ENCODE peak calls at places on chromosome 16, in eight cellular contexts. T, S, R, G, I, C, L and H are unnamed samples. For H3K4me1, the result is how much of the 10 kb centered on the place peaks cover.

GRCh38 chr16:73878616-73879015 is 418.0 kb upstream of the PSMD7 start:
- DNase-seq in T (no peak), S (peak), R (no peak), G (peak), I (no peak), C (no peak), L (peak), H (no peak)

GRCh38 chr16:53056528-53056881 is 1.7 kb downstream of the CHD9 start:
- DNase-seq in T (peak), S (no peak), R (peak), G (peak), I (no peak), C (no peak), L (peak), H (no peak)

GRCh38 chr16:49857423-49858181 is 1.7 kb upstream of the ZNF423 start:
- DNase-seq in T (peak), S (peak), R (peak), G (peak), I (peak), C (peak), L (peak), H (no peak)

GRCh38 chr16:55832425-55832787 is 490 bp downstream of the CES1 start:
- DNase-seq in T (no peak), S (no peak), R (no peak), G (no peak), I (no peak), C (no peak), L (peak), H (no peak)

GRCh38 chr16:11990672-11991390 is 14.3 kb downstream of the SNX29 start:
- DNase-seq in T (no peak), S (no peak), R (no peak), G (no peak), I (no peak), C (no peak), L (no peak), H (no peak)

GRCh38 chr16:23920899-23921298 is 85.1 kb downstream of the PRKCB start:
- DNase-seq in T (no peak), S (no peak), R (no peak), G (no peak), I (no peak), C (no peak), L (no peak), H (no peak)

GRCh38 chr16:19883296-19883951 is 1.2 kb downstream of the GPRC5B start:
- DNase-seq in T (peak), S (peak), R (no peak), G (peak), I (peak), C (peak), L (no peak), H (peak)

GRCh38 chr16:24950275-24950674 is 64.9 kb downstream of the ARHGAP17 start:
- DNase-seq in T (peak), S (no peak), R (no peak), G (no peak), I (no peak), C (no peak), L (no peak), H (peak)

GRCh38 chr16:68287276-68288251 is 23.2 kb downstream of the SLC7A6OS start:
- DNase-seq in T (no peak), S (no peak), R (peak), G (no peak), I (no peak), C (no peak), L (no peak), H (peak)

GRCh38 chr16:62035115-62036092 is 834 bp downstream of the CDH8 start:
- DNase-seq in T (no peak), S (peak), R (no peak), G (no peak), I (no peak), C (peak), L (no peak), H (no peak)

GRCh38 chr16:63749256-63749655 is 1372.6 kb downstream of the CDH11 start:
- DNase-seq in T (no peak), S (no peak), R (no peak), G (no peak), I (no peak), C (no peak), L (no peak), H (no peak)

GRCh38 chr16:14401839-14402115 is 228.3 kb downstream of the PARN start:
- DNase-seq in T (no peak), S (no peak), R (no peak), G (no peak), I (no peak), C (no peak), L (no peak), H (no peak)

GRCh38 chr16:28984619-28985135 is at the start of gene LAT:
- DNase-seq in T (peak), S (no peak), R (no peak), G (no peak), I (peak), C (no peak), L (no peak), H (no peak)

GRCh38 chr16:578870-579405 is 9.2 kb downstream of the PIGQ start:
- DNase-seq in T (peak), S (peak), R (peak), G (peak), I (peak), C (peak), L (peak), H (no peak)

GRCh38 chr16:55349867-55350266 is 25.9 kb downstream of the IRX6 start:
- DNase-seq in T (no peak), S (no peak), R (no peak), G (no peak), I (no peak), C (no peak), L (no peak), H (no peak)

GRCh38 chr16:30184430-30185140 is 1.2 kb downstream of the CORO1A start:
- DNase-seq in T (peak), S (peak), R (peak), G (peak), I (peak), C (peak), L (no peak), H (peak)

GRCh38 chr16:59591480-59591879 is 857.4 kb upstream of the GOT2 start:
- DNase-seq in T (no peak), S (no peak), R (no peak), G (no peak), I (no peak), C (no peak), L (no peak), H (no peak)

GRCh38 chr16:30997000-30997886 is 12.2 kb downstream of the HSD3B7 start:
- DNase-seq in T (peak), S (peak), R (peak), G (peak), I (peak), C (peak), L (peak), H (peak)

GRCh38 chr16:79182618-79183017 is 417.9 kb downstream of the MAF start:
- DNase-seq in T (no peak), S (no peak), R (no peak), G (no peak), I (no peak), C (no peak), L (no peak), H (no peak)

GRCh38 chr16:57866529-57866918 is 64.2 kb upstream of the KIFC3 start:
- DNase-seq in T (no peak), S (no peak), R (no peak), G (no peak), I (no peak), C (no peak), L (no peak), H (no peak)

GRCh38 chr16:82888616-82889015 is 261.8 kb downstream of the CDH13 start:
- DNase-seq in T (no peak), S (no peak), R (no peak), G (no peak), I (no peak), C (no peak), L (no peak), H (no peak)

GRCh38 chr16:11535494-11535893 is 51.2 kb downstream of the LITAF start:
- DNase-seq in T (peak), S (no peak), R (no peak), G (no peak), I (no peak), C (no peak), L (peak), H (no peak)

GRCh38 chr16:49012961-49013726 is 268.5 kb downstream of the CBLN1 start:
- DNase-seq in T (peak), S (peak), R (peak), G (no peak), I (no peak), C (peak), L (no peak), H (no peak)

GRCh38 chr16:70663524-70664324 is 17.4 kb downstream of the IL34 start:
- DNase-seq in T (no peak), S (peak), R (peak), G (no peak), I (no peak), C (no peak), L (no peak), H (peak)

GRCh38 chr16:68800257-68800875 is 43.0 kb upstream of the TANGO6 start:
- DNase-seq in T (peak), S (peak), R (peak), G (peak), I (peak), C (peak), L (peak), H (no peak)

GRCh38 chr16:10981697-10982216 is 37.4 kb downstream of the CLEC16A start:
- DNase-seq in T (no peak), S (peak), R (no peak), G (peak), I (no peak), C (peak), L (peak), H (no peak)

GRCh38 chr16:81337097-81337496 is 22.3 kb downstream of the GAN start:
- DNase-seq in T (no peak), S (no peak), R (no peak), G (no peak), I (no peak), C (no peak), L (no peak), H (no peak)

GRCh38 chr16:22274916-22275315 is 22.3 kb upstream of the POLR3E start:
- DNase-seq in T (no peak), S (no peak), R (no peak), G (no peak), I (no peak), C (no peak), L (no peak), H (no peak)

GRCh38 chr16:82763371-82763770 is 136.6 kb downstream of the CDH13 start:
- DNase-seq in T (no peak), S (no peak), R (no peak), G (no peak), I (no peak), C (no peak), L (no peak), H (no peak)

GRCh38 chr16:359871-360697 is 7.6 kb upstream of the AXIN1 start:
- DNase-seq in T (peak), S (no peak), R (no peak), G (no peak), I (no peak), C (no peak), L (peak), H (no peak)

GRCh38 chr16:53123753-53124152 is 69.0 kb downstream of the CHD9 start:
- DNase-seq in T (no peak), S (no peak), R (no peak), G (no peak), I (no peak), C (no peak), L (no peak), H (no peak)

GRCh38 chr16:28219283-28219682 is 7.5 kb upstream of the XPO6 start:
- DNase-seq in T (no peak), S (no peak), R (no peak), G (no peak), I (no peak), C (no peak), L (no peak), H (no peak)

GRCh38 chr16:48157794-48158193 is 2.0 kb upstream of the ABCC12 start:
- DNase-seq in T (no peak), S (no peak), R (no peak), G (no peak), I (no peak), C (no peak), L (no peak), H (no peak)

GRCh38 chr16:78490847-78491246 is 391.4 kb downstream of the WWOX start:
- DNase-seq in T (no peak), S (no peak), R (no peak), G (no peak), I (no peak), C (no peak), L (no peak), H (no peak)

GRCh38 chr16:52861614-52862022 is 191.1 kb downstream of the CHD9NB start:
- DNase-seq in T (peak), S (peak), R (no peak), G (no peak), I (no peak), C (peak), L (peak), H (no peak)

DNA sequence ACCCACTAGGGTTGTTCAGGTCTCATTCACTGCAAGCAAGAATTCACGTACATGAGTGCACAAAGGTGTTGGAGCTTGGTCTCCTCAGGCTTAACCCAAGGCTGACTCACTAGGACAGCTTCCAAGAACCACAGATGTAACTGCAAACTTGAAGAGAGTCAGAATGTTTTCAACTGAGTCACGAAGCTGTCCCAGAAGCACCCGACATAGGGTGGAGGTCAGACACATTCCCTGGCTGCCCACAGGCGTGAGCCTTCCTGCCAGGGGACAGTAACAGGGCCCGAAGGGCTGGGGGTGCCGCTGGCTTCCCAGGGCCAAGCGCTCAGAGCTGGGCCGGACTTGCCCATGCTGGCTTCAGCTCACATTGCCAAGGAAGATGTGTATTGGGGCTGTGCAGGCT is 14.1 kb downstream of the CMTM3 start:
- DNase-seq in T (no peak), S (no peak), R (no peak), G (no peak), I (no peak), C (no peak), L (no peak), H (no peak)
- TF ChIP-seq EP300 in T (no peak), S (no peak), R (no peak), G (no peak), I (no peak), C (no peak), L (no peak), H (no peak)

GRCh38 chr16:75093598-75094540 is 22.7 kb downstream of the LDHD start:
- DNase-seq in T (no peak), S (no peak), R (no peak), G (no peak), I (no peak), C (no peak), L (no peak), H (no peak)

GRCh38 chr16:75095204-75095621 is 21.4 kb downstream of the LDHD start:
- DNase-seq in T (no peak), S (no peak), R (no peak), G (no peak), I (no peak), C (no peak), L (no peak), H (no peak)

GRCh38 chr16:75089486-75090202 is 26.9 kb downstream of the LDHD start:
- DNase-seq in T (no peak), S (no peak), R (no peak), G (no peak), I (no peak), C (no peak), L (no peak), H (no peak)

GRCh38 chr16:75095637-75096036 is 20.9 kb downstream of the LDHD start:
- DNase-seq in T (no peak), S (no peak), R (no peak), G (no peak), I (no peak), C (no peak), L (no peak), H (no peak)

GRCh38 chr16:75092777-75093176 is 23.8 kb downstream of the LDHD start:
- DNase-seq in T (peak), S (no peak), R (no peak), G (no peak), I (peak), C (no peak), L (no peak), H (no peak)
- TF ChIP-seq POLR2AphosphoS5 in T (no peak), S (no peak), R (no peak), G (no peak), I (peak), C (no peak), L (no peak), H (no peak)

GRCh38 chr16:1989209-1989825 is 453 bp upstream of the SYNGR3 start:
- DNase-seq in T (no peak), S (no peak), R (no peak), G (no peak), I (no peak), C (peak), L (no peak), H (no peak)
- H3K4me1 ChIP-seq in T (under half), S (under half), R (under half), G (half or more), I (under half), C (under half), L (half or more), H (half or more)

DNA sequence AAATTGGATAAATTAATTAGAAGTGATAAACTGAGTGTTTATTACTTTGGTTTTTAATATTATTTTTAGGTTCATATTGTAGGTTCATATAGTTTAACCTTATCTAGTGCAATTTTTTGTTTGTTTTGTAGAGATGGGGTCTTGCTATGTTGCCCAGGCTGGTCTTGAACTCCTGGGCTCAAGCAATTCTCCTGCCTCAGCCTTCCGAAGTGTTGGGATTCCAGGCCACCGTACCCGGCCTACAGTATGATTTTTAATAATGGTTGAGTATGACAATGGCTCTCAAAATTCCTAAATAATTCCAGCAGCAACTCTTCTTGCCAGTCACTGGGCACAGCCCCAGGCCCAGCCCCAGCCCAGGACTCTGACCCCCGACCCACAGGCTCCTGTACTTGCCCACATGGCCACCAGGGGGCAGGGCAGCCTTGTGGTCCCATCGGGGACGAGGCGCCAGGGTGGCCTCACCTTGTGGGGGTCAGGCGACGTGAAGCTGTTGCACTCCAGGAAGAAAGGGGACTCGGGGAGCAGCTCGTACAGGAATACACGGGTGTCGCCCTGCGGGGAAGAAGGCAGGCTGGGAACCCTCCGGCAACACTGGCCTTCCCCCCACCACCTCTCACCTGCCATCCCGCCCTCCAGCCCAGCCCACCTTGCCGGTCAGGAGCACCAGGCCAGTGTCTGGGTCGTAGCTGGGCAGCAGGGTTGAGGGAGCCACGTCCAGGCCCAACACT is 7.9 kb upstream of the PAM16 start:
- DNase-seq in T (peak), S (peak), R (peak), G (peak), I (peak), C (peak), L (peak), H (no peak)
- TF ChIP-seq EP300 in T (no peak), S (no peak), R (no peak), G (no peak), I (no peak), C (no peak), L (no peak), H (no peak)

GRCh38 chr16:88768041-88768876 is 16.8 kb downstream of the PIEZO1 start:
- DNase-seq in T (peak), S (peak), R (peak), G (peak), I (no peak), C (no peak), L (no peak), H (no peak)
- TF ChIP-seq POLR2AphosphoS5 in T (peak), S (no peak), R (peak), G (peak), I (no peak), C (no peak), L (no peak), H (no peak)

DNA sequence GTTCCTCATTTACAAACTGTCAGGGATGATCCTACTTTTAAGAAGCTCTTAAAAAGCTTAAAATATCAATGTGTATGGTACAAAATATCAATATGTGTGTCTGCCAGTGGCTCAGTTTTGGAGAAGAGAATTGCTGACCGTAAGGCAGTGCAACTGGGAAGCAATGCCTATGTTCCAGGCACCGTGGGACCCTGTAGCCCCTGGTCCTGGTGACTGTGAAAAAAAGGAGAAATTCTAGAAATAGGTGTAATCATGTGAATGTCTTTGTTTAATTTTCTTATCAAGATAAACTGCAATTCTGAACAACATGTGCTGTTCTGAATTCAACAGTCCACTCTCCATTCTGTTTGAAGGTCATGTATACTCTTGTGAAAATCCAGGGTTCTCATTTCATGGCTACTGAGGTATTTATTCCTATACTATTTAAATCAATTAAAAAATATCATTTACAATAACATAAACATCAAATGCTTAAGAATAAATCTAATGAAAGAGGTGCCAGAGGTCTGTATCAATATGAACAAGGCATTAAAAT is 9.4 kb upstream of the HP start:
- DNase-seq in T (no peak), S (no peak), R (no peak), G (no peak), I (no peak), C (no peak), L (no peak), H (no peak)
- H3K4me1 ChIP-seq in T (under half), S (under half), R (under half), G (under half), I (under half), C (under half), L (under half), H (under half)